ENCODE peak calls at places on chromosomes 16 and 17, in nine cellular contexts. One of them, this sample, is unnamed.
A peak's percentile ranks its signal among the peaks of the same experiment; 100 is the strongest.

GRCh38 chr16:84732674-84733352 is 33.0 kb downstream of the USP10 start:
- DNase-seq in SK-N-SH: no peak
- DNase-seq in HFFc6: no peak
- DNase-seq in heart left ventricle: no peak
- DNase-seq in left cardiac atrium: no peak
- DNase-seq in hepatocyte: no peak
- DNase-seq in T-helper 1 cell: no peak
- DNase-seq in HT1080: no peak
- DNase-seq in T-helper 17 cell: no peak
- DNase-seq in this sample: no peak

GRCh38 chr17:50550661-50551432 is 3.9 kb downstream of the SPATA20 start:
- DNase-seq in SK-N-SH: peak; percentile 95
- DNase-seq in HFFc6: peak; percentile 70
- DNase-seq in heart left ventricle: peak; percentile 86
- DNase-seq in left cardiac atrium: peak; percentile 87
- DNase-seq in hepatocyte: peak; percentile 94
- DNase-seq in T-helper 1 cell: no peak
- DNase-seq in HT1080: peak; percentile 54
- DNase-seq in T-helper 17 cell: no peak
- DNase-seq in this sample: peak; percentile 84

GRCh38 chr17:75147878-75148546 is 6.3 kb downstream of the JPT1 start:
- DNase-seq in SK-N-SH: no peak
- DNase-seq in HFFc6: no peak
- DNase-seq in heart left ventricle: no peak
- DNase-seq in left cardiac atrium: no peak
- DNase-seq in hepatocyte: no peak
- DNase-seq in T-helper 1 cell: no peak
- DNase-seq in HT1080: no peak
- DNase-seq in T-helper 17 cell: no peak
- DNase-seq in this sample: no peak

GRCh38 chr17:42889809-42890208 is 10.8 kb upstream of the G6PC1 start:
- DNase-seq in SK-N-SH: no peak
- DNase-seq in HFFc6: no peak
- DNase-seq in heart left ventricle: peak; percentile 62
- DNase-seq in left cardiac atrium: peak; percentile 46
- DNase-seq in hepatocyte: no peak
- DNase-seq in T-helper 1 cell: no peak
- DNase-seq in HT1080: no peak
- DNase-seq in T-helper 17 cell: no peak
- DNase-seq in this sample: no peak

GRCh38 chr17:47694818-47695663 is 1.1 kb downstream of the TBKBP1 start:
- DNase-seq in SK-N-SH: peak; percentile 84
- DNase-seq in HFFc6: no peak
- DNase-seq in heart left ventricle: peak; percentile 83
- DNase-seq in left cardiac atrium: peak; percentile 86
- DNase-seq in hepatocyte: peak; percentile 71
- DNase-seq in T-helper 1 cell: no peak
- DNase-seq in HT1080: no peak
- DNase-seq in T-helper 17 cell: no peak
- DNase-seq in this sample: peak; percentile 91

GRCh38 chr17:11853321-11854151 is 143.7 kb downstream of the ZNF18 start:
- DNase-seq in SK-N-SH: no peak
- DNase-seq in HFFc6: no peak
- DNase-seq in heart left ventricle: no peak
- DNase-seq in left cardiac atrium: no peak
- DNase-seq in hepatocyte: no peak
- DNase-seq in T-helper 1 cell: no peak
- DNase-seq in HT1080: peak; percentile 56
- DNase-seq in T-helper 17 cell: no peak
- DNase-seq in this sample: no peak

GRCh38 chr17:27318228-27318627 is 24.3 kb downstream of the WSB1 start:
- DNase-seq in SK-N-SH: no peak
- DNase-seq in HFFc6: no peak
- DNase-seq in heart left ventricle: no peak
- DNase-seq in left cardiac atrium: no peak
- DNase-seq in hepatocyte: no peak
- DNase-seq in T-helper 1 cell: no peak
- DNase-seq in HT1080: no peak
- DNase-seq in T-helper 17 cell: no peak
- DNase-seq in this sample: no peak

GRCh38 chr17:40854175-40854814 is 12.7 kb downstream of the KRT12 start:
- DNase-seq in SK-N-SH: no peak
- DNase-seq in HFFc6: peak; percentile 91
- DNase-seq in heart left ventricle: no peak
- DNase-seq in left cardiac atrium: no peak
- DNase-seq in hepatocyte: peak; percentile 64
- DNase-seq in T-helper 1 cell: no peak
- DNase-seq in HT1080: peak; percentile 84
- DNase-seq in T-helper 17 cell: no peak
- DNase-seq in this sample: no peak

GRCh38 chr17:45311762-45312476 is 4.9 kb downstream of the MAP3K14 start:
- DNase-seq in SK-N-SH: peak; percentile 45
- DNase-seq in HFFc6: peak; percentile 63
- DNase-seq in heart left ventricle: peak; percentile 77
- DNase-seq in left cardiac atrium: peak; percentile 60
- DNase-seq in hepatocyte: peak; percentile 90
- DNase-seq in T-helper 1 cell: peak; percentile 33
- DNase-seq in HT1080: peak; percentile 63
- DNase-seq in T-helper 17 cell: peak; percentile 48
- DNase-seq in this sample: no peak